ENCODE peak calls at places on chromosome X, in six cellular contexts. H, A, Q, G, L and Y are unnamed samples. For H3K9me3, the result is how much of the 10 kb centered on the place peaks cover.

GRCh38 chrX:12921886-12922599 is 15.6 kb downstream of the TLR8 start:
- DNase-seq in H (no peak), A (no peak), Q (no peak), G (no peak), L (no peak), Y (no peak)

GRCh38 chrX:21166302-21166982 is 207.8 kb upstream of the CNKSR2 start:
- DNase-seq in H (no peak), A (no peak), Q (no peak), G (no peak), L (no peak), Y (no peak)

GRCh38 chrX:124217289-124218251 is 114.9 kb upstream of the TEX13D start:
- DNase-seq in H (peak), A (no peak), Q (no peak), G (peak), L (peak), Y (peak)

GRCh38 chrX:153864101-153864500 is 21.9 kb downstream of the L1CAM start:
- DNase-seq in H (no peak), A (no peak), Q (no peak), G (no peak), L (no peak), Y (no peak)

GRCh38 chrX:37380920-37381319 is 31.8 kb downstream of the PRRG1 start:
- DNase-seq in H (no peak), A (no peak), Q (peak), G (peak), L (no peak), Y (no peak)

GRCh38 chrX:46326161-46326560 is 219.1 kb downstream of the ZNF674 start:
- DNase-seq in H (no peak), A (no peak), Q (no peak), G (no peak), L (no peak), Y (no peak)

GRCh38 chrX:130082244-130083106 is 27.8 kb downstream of the ELF4 start:
- DNase-seq in H (peak), A (no peak), Q (no peak), G (peak), L (peak), Y (peak)

GRCh38 chrX:37846558-37846933 is 825 bp downstream of the DYNLT3 start:
- DNase-seq in H (no peak), A (no peak), Q (no peak), G (no peak), L (no peak), Y (no peak)

GRCh38 chrX:38494239-38494823 is 67.0 kb upstream of the TSPAN7 start:
- DNase-seq in H (no peak), A (no peak), Q (no peak), G (no peak), L (no peak), Y (no peak)

GRCh38 chrX:156002517-156002916 is 5.0 kb downstream of the IL9R start:
- DNase-seq in H (no peak), A (no peak), Q (no peak), G (no peak), L (no peak), Y (no peak)
- H3K9me3 ChIP-seq in H (under half), A (under half), Q (under half), G (under half), L (under half), Y (under half)

GRCh38 chrX:40318076-40318475 is 220.3 kb upstream of the BCOR start:
- DNase-seq in H (no peak), A (peak), Q (no peak), G (no peak), L (no peak), Y (no peak)

GRCh38 chrX:40316502-40316901 is 218.7 kb upstream of the BCOR start:
- DNase-seq in H (no peak), A (no peak), Q (no peak), G (no peak), L (no peak), Y (no peak)

GRCh38 chrX:40323977-40324376 is 226.2 kb upstream of the BCOR start:
- DNase-seq in H (no peak), A (no peak), Q (no peak), G (no peak), L (no peak), Y (no peak)

GRCh38 chrX:40318796-40319195 is 221.0 kb upstream of the BCOR start:
- DNase-seq in H (no peak), A (peak), Q (no peak), G (no peak), L (no peak), Y (no peak)

GRCh38 chrX:40320819-40321218 is 223.1 kb upstream of the BCOR start:
- DNase-seq in H (no peak), A (no peak), Q (no peak), G (no peak), L (no peak), Y (no peak)
- H3K9me3 ChIP-seq in H (under half), A (under half), Q (under half), G (under half), L (under half), Y (under half)

DNA sequence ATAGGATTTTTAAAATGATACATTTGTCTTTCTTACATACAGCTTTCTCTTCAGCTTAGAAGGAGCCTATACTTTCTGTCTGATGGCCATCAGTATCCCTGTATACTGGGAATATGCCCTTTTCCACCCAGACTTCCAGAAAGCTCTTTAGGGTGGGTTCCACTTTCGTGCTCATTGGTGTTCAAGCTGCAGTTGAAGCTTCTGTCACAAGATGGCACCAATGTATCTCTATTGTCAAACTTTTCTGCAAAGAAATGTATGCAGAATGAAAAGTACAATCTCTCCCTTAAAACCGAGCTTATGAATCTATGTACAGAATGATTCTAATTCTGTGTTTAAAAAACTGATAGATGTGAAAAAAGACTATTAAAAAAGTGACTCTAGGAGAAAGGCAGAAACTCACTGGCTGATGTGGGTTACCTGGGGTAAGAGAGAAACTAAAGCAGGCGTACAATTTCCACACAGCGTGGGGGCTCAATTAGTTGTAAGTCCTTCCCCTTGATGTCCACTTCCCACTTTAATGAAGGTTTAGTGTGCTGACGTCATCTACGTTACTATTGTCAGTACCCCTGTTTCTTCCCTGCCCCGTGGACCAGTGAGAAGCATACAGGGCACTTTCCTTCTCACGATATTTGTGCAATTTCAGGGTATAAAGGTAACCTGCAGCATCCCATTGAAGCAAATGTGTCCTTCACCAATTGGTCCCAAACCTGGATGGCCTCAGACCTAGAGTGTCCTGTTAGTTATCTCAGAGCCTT is 57.3 kb upstream of the TCEAL2 start:
- DNase-seq in H (no peak), A (no peak), Q (peak), G (peak), L (peak), Y (no peak)
- H3K9me3 ChIP-seq in H (under half), A (under half), Q (under half), G (under half), L (under half), Y (under half)

DNA sequence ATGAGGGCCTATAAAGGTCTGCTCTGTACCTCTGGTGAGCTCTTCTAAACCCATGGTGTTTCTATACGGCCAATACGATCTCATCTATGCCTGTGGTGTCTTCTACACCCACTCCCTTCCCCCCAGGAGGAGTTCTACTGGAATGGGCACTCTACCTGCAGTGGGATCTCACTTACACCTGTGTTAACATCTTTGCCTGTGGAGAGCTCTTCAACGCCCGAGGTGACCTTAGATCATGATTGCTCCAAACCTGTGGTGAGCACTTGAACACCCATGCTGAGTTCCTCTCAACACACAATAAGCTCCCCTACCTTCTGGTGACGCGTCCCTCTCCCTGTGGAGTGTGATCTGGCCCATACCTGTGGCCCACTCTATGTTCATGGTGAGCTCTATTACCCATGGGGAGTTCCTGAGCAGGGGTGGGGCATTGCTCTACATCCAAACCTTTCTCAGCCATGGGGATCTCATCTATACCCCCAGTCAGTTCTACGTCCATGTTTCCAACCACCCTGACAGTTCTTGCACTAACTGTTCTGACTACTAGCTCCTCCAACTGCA is 48.6 kb downstream of the BCOR start:
- DNase-seq in H (no peak), A (no peak), Q (no peak), G (no peak), L (no peak), Y (no peak)
- H3K9me3 ChIP-seq in H (under half), A (under half), Q (under half), G (under half), L (under half), Y (under half)

GRCh38 chrX:72475338-72475737 is 97.3 kb downstream of the HDAC8 start:
- DNase-seq in H (no peak), A (no peak), Q (no peak), G (no peak), L (no peak), Y (no peak)
- H3K9me3 ChIP-seq in H (under half), A (under half), Q (under half), G (under half), L (under half), Y (under half)

DNA sequence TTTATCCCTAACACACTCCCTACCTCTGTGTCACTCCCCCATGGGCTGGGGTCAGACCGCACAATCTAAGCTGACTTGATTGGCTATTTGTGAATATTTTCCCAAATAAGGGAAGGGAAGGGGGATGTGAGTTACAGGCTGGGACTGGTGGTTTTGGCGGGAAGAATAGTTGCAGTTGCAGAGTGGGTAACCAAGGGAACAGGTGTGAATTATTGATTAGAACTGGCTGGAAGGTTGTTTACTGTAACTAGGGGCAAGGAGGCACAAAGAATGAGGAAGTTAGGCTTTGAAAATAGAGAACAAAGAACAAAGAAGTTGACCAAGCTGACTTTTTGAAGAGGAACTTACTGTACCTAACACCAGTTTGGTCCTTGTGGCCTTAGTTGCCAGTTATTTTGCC is 88.0 kb upstream of the XAGE2 start:
- DNase-seq in H (no peak), A (no peak), Q (no peak), G (no peak), L (peak), Y (no peak)
- H3K9me3 ChIP-seq in H (under half), A (under half), Q (under half), G (under half), L (under half), Y (under half)

GRCh38 chrX:66677430-66677829 is 38.6 kb upstream of the EDA2R start:
- DNase-seq in H (no peak), A (no peak), Q (no peak), G (no peak), L (no peak), Y (no peak)

GRCh38 chrX:66676990-66677389 is 38.1 kb upstream of the EDA2R start:
- DNase-seq in H (no peak), A (no peak), Q (no peak), G (no peak), L (no peak), Y (no peak)

GRCh38 chrX:66675541-66675940 is 36.7 kb upstream of the EDA2R start:
- DNase-seq in H (no peak), A (no peak), Q (no peak), G (no peak), L (no peak), Y (no peak)

GRCh38 chrX:66674506-66674905 is 35.6 kb upstream of the EDA2R start:
- DNase-seq in H (no peak), A (no peak), Q (no peak), G (no peak), L (no peak), Y (no peak)

DNA sequence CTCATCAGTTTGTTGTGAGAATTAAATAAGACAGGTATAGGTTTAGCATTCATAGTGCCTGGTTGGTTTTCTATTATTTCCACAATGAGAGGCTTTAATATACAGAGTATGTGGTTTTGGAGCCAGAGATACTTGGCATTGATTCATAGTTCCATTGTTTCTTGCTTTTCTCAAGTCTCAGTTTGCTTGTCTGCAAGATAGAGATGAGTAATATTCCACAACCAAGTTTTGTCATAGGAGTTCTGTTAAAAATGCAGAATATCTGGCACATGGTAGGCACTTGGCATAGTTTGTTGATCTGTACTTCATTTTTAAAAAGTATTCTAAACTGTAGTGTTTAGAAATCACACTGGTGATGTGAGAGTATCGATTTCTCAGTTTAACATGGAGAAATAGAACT is 37.5 kb upstream of the EDA2R start:
- DNase-seq in H (no peak), A (no peak), Q (no peak), G (no peak), L (no peak), Y (no peak)
- H3K9me3 ChIP-seq in H (under half), A (under half), Q (under half), G (under half), L (under half), Y (under half)

GRCh38 chrX:9992061-9992460 is 24.9 kb downstream of the CLDN34 start:
- DNase-seq in H (no peak), A (no peak), Q (no peak), G (no peak), L (no peak), Y (no peak)

GRCh38 chrX:9997041-9997440 is 29.9 kb downstream of the CLDN34 start:
- DNase-seq in H (no peak), A (no peak), Q (no peak), G (no peak), L (no peak), Y (no peak)

GRCh38 chrX:9997524-9997923 is 30.4 kb downstream of the CLDN34 start:
- DNase-seq in H (no peak), A (no peak), Q (no peak), G (no peak), L (no peak), Y (no peak)

GRCh38 chrX:9992724-9993123 is 25.6 kb downstream of the CLDN34 start:
- DNase-seq in H (no peak), A (no peak), Q (no peak), G (no peak), L (no peak), Y (no peak)

DNA sequence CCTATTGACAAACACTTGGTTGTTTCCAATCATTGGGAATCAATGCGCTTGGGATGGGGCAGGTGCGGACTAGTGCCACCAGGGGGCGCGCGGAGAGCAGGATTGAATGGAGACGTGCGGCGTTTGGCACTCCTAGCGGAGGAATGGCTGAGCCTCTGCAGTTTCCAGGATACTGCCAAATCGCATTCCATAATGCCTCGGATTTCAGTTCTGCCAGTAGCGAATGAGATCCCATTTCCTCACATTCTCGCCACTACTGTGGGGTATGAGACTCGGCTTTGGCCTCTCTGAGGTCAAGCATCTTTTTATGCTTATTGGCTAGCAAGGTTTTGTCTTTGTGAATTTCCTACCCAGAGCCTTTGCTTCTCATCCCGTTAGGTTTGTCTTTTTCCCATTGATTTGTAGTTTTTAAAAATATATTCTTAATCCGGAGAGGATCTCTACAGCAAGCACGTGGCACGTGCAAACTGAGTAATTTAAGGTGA is 28.7 kb downstream of the CLDN34 start:
- DNase-seq in H (peak), A (peak), Q (peak), G (peak), L (peak), Y (peak)
- H3K9me3 ChIP-seq in H (under half), A (under half), Q (under half), G (under half), L (under half), Y (under half)

DNA sequence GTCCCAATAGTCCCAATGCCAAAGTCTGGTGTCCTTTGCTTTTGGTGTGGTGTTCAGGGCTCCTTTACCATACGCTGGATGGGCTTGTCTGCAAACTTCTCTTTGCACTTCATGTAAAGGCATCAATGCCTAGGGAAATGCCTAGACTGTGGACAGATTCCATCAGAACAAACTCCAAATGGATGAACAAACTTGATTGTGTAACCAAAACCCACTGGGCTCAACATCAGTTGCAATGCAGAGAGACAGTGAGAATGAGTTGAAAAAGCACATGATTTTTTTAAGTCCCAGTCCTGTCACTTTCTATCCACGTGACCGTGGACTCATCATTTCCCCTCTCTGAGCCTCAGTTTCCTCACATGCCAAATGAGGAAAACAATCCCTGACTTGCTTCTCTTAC is 4.9 kb downstream of the ATP1B4 start:
- DNase-seq in H (no peak), A (no peak), Q (no peak), G (no peak), L (no peak), Y (no peak)
- H3K9me3 ChIP-seq in H (under half), A (under half), Q (under half), G (under half), L (under half), Y (under half)

GRCh38 chrX:136063340-136064079 is 78.3 kb downstream of the SLC9A6 start:
- DNase-seq in H (no peak), A (no peak), Q (no peak), G (no peak), L (no peak), Y (no peak)

GRCh38 chrX:136067097-136067496 is 80.2 kb upstream of the FHL1 start:
- DNase-seq in H (no peak), A (no peak), Q (no peak), G (no peak), L (no peak), Y (no peak)

GRCh38 chrX:136064661-136065043 is 79.4 kb downstream of the SLC9A6 start:
- DNase-seq in H (no peak), A (no peak), Q (no peak), G (no peak), L (no peak), Y (no peak)

GRCh38 chrX:136065044-136065671 is 79.9 kb downstream of the SLC9A6 start:
- DNase-seq in H (no peak), A (peak), Q (no peak), G (peak), L (no peak), Y (no peak)

DNA sequence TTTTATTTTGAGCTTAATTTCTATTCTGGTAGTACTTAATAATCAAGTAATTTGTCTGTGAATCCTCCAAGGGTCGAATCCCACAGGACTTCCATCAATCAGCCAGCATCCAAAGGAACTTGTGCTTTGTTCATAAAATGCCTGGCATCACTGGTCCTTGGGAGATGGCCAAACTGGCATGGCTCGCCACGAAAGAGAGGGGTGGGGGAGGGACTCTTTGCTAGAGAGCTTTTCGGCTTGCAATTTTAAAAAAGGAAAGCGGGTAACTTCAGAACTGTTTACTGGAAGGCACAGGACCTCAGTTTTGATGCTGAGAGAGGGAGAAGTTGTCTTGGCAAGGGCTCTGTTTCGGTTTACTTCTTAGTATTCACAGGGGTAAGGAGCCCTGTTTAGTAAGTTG is 79.4 kb upstream of the FHL1 start:
- DNase-seq in H (no peak), A (no peak), Q (no peak), G (no peak), L (no peak), Y (no peak)
- H3K9me3 ChIP-seq in H (under half), A (under half), Q (under half), G (under half), L (under half), Y (under half)